ENCODE peak calls at places on chromosomes 3 and 15, in four cellular contexts. L is iris pigment epithelial cell, N is fibroblast of villous mesenchyme, F is iPS DF 19.7. M is an unnamed sample.

GRCh38 chr3:13513051-13513912 is 33.2 kb downstream of the HDAC11 start:
- DNase-seq in F (no peak), L (no peak), N (peak), M (no peak)

GRCh38 chr15:96360581-96361308 is 30.2 kb downstream of the NR2F2 start:
- DNase-seq in L (no peak), F (no peak), N (peak), M (no peak)

GRCh38 chr3:126682046-126682445 is 22.0 kb upstream of the CHCHD6 start:
- DNase-seq in L (no peak), F (no peak), N (no peak), M (no peak)

GRCh38 chr3:126912491-126913195 is 70.3 kb upstream of the PLXNA1 start:
- DNase-seq in N (no peak), L (no peak), F (no peak), M (no peak)

GRCh38 chr15:29668120-29668602 is 154.1 kb downstream of the TJP1 start:
- DNase-seq in N (peak), L (peak), F (peak), M (peak)

GRCh38 chr3:190064112-190064511 is 56.6 kb downstream of the P3H2 start:
- DNase-seq in F (no peak), L (peak), N (peak), M (peak)

GRCh38 chr3:158097141-158097540 is 9.1 kb downstream of the SHOX2 start:
- DNase-seq in L (no peak), F (no peak), N (no peak), M (no peak)

GRCh38 chr3:12246758-12247157 is 42.1 kb upstream of the PPARG start:
- DNase-seq in L (no peak), N (no peak), F (no peak), M (no peak)

GRCh38 chr3:141561426-141562034 is 74.7 kb downstream of the RASA2 start:
- DNase-seq in N (peak), F (peak), L (peak), M (peak)

GRCh38 chr15:25784876-25785642 is 78.1 kb downstream of the ATP10A start:
- DNase-seq in F (no peak), L (peak), N (no peak), M (peak)

GRCh38 chr3:14265246-14265962 is 86.8 kb downstream of the LSM3 start:
- DNase-seq in L (peak), F (no peak), N (peak), M (peak)

GRCh38 chr3:32423956-32424558 is 32.4 kb downstream of the CMTM7 start:
- DNase-seq in F (no peak), N (no peak), L (no peak), M (no peak)

GRCh38 chr3:37032961-37033360 is 39.6 kb downstream of the MLH1 start:
- DNase-seq in N (no peak), L (no peak), F (no peak), M (peak)

GRCh38 chr3:45972534-45973402 is 22.9 kb downstream of the FYCO1 start:
- DNase-seq in L (peak), N (peak), F (no peak), M (peak)

GRCh38 chr3:102646557-102646956 is 211.7 kb downstream of the ZPLD1 start:
- DNase-seq in L (no peak), F (no peak), N (no peak), M (no peak)

GRCh38 chr3:124885466-124886167 is 1.5 kb downstream of the ITGB5 start:
- DNase-seq in F (no peak), L (peak), N (peak), M (peak)

GRCh38 chr15:91694131-91694828 is 159.2 kb upstream of the SLCO3A1 start:
- DNase-seq in L (no peak), F (no peak), N (peak), M (peak)

GRCh38 chr3:190617185-190617584 is 103.3 kb downstream of the IL1RAP start:
- DNase-seq in N (no peak), F (peak), L (no peak), M (no peak)

GRCh38 chr15:79007066-79007465 is 62.2 kb upstream of the CTSH start:
- DNase-seq in L (peak), N (peak), F (peak), M (peak)

GRCh38 chr3:170330366-170330765 is 27.1 kb upstream of the SKIL start:
- DNase-seq in L (peak), F (no peak), N (no peak), M (peak)

GRCh38 chr15:56917652-56918045 is 795 bp upstream of the TCF12 start:
- DNase-seq in F (no peak), N (peak), L (no peak), M (no peak)

GRCh38 chr3:30668051-30668609 is 61.7 kb downstream of the TGFBR2 start:
- DNase-seq in F (no peak), L (no peak), N (no peak), M (no peak)

GRCh38 chr3:151044706-151045105 is 40.8 kb upstream of the MED12L start:
- DNase-seq in N (no peak), L (peak), F (no peak), M (peak)

GRCh38 chr3:168386301-168386700 is 290.6 kb upstream of the GOLIM4 start:
- DNase-seq in F (no peak), N (no peak), L (no peak), M (no peak)

GRCh38 chr3:149333518-149333859 is at the start of gene TM4SF18:
- DNase-seq in N (no peak), F (no peak), L (peak), M (no peak)